ENCODE peak calls at places on chromosomes 11 and 22, in four cellular contexts. L, I, E and F are unnamed samples.

GRCh38 chr11:33151411-33151810 is 9.9 kb downstream of the CSTF3 start:
- DNase-seq in L (no peak), I (no peak), E (no peak), F (no peak)

GRCh38 chr11:84870486-84870885 is 756.7 kb downstream of the DLG2 start:
- DNase-seq in L (no peak), I (no peak), E (no peak), F (no peak)

GRCh38 chr11:31641477-31642062 is 132.0 kb downstream of the ELP4 start:
- DNase-seq in L (peak; percentile 29), I (no peak), E (peak; percentile 1), F (no peak)

GRCh38 chr11:124920870-124921609 is 2.0 kb downstream of the HEPN1 start:
- DNase-seq in L (peak; percentile 54), I (peak; percentile 81), E (peak; percentile 22), F (peak; percentile 86)

GRCh38 chr11:64437426-64437825 is 78.5 kb downstream of the RPS6KA4 start:
- DNase-seq in L (no peak), I (peak; percentile 40), E (no peak), F (no peak)

GRCh38 chr11:95084509-95084908 is 5.1 kb upstream of the ENDOD1 start:
- DNase-seq in L (no peak), I (no peak), E (no peak), F (no peak)

GRCh38 chr11:117953029-117953671 is 23.9 kb upstream of the TMPRSS13 start:
- DNase-seq in L (no peak), I (no peak), E (no peak), F (no peak)

GRCh38 chr22:19851291-19852176 is 3.1 kb downstream of the GNB1L start:
- DNase-seq in L (no peak), I (no peak), E (no peak), F (no peak)

GRCh38 chr22:17149073-17149815 is 9.8 kb downstream of the HDHD5 start:
- DNase-seq in L (peak; percentile 62), I (peak; percentile 32), E (no peak), F (no peak)

GRCh38 chr11:45806072-45806933 is 1.4 kb downstream of the SLC35C1 start:
- DNase-seq in L (no peak), I (no peak), E (no peak), F (peak; percentile 47)

GRCh38 chr11:28058333-28058732 is 49.6 kb downstream of the KIF18A start:
- DNase-seq in L (no peak), I (no peak), E (no peak), F (no peak)

GRCh38 chr22:28129319-28129962 is 210.4 kb upstream of the PITPNB start:
- DNase-seq in L (no peak), I (no peak), E (no peak), F (no peak)

GRCh38 chr11:8809605-8810272 is 101.2 kb upstream of the AKIP1 start:
- DNase-seq in L (no peak), I (no peak), E (no peak), F (no peak)

GRCh38 chr22:49505337-49506009 is 322.2 kb downstream of the BRD1 start:
- DNase-seq in L (no peak), I (no peak), E (no peak), F (no peak)
- TF ChIP-seq EP300 in L (no peak), I (no peak), E (no peak), F (no peak)

GRCh38 chr11:41494716-41495115 is 35.3 kb upstream of the LRRC4C start:
- DNase-seq in L (no peak), I (no peak), E (no peak), F (no peak)
- TF ChIP-seq EP300 in L (no peak), I (no peak), E (no peak), F (no peak)

GRCh38 chr11:70476669-70477068 is 78.3 kb downstream of the CTTN start:
- DNase-seq in L (no peak), I (no peak), E (no peak), F (no peak)

GRCh38 chr11:70478194-70478890 is 80.0 kb downstream of the CTTN start:
- DNase-seq in L (no peak), I (no peak), E (no peak), F (no peak)

GRCh38 chr11:70474710-70475109 is 76.4 kb downstream of the CTTN start:
- DNase-seq in L (no peak), I (no peak), E (no peak), F (no peak)

GRCh38 chr11:70480711-70481110 is 82.4 kb downstream of the CTTN start:
- DNase-seq in L (no peak), I (no peak), E (no peak), F (no peak)

GRCh38 chr11:70477607-70478006 is 79.3 kb downstream of the CTTN start:
- DNase-seq in L (no peak), I (no peak), E (no peak), F (no peak)
- TF ChIP-seq EP300 in L (no peak), I (no peak), E (no peak), F (no peak)

GRCh38 chr11:26231252-26231661 is 100.7 kb upstream of the ANO3 start:
- DNase-seq in L (no peak), I (no peak), E (no peak), F (no peak)
- TF ChIP-seq EP300 in L (no peak), I (no peak), E (no peak), F (no peak)

GRCh38 chr11:43933608-43934358 is 8.7 kb upstream of the C11orf96 start:
- DNase-seq in L (no peak), I (no peak), E (no peak), F (peak; percentile 66)
- TF ChIP-seq EP300 in L (no peak), I (no peak), E (no peak), F (no peak)

DNA sequence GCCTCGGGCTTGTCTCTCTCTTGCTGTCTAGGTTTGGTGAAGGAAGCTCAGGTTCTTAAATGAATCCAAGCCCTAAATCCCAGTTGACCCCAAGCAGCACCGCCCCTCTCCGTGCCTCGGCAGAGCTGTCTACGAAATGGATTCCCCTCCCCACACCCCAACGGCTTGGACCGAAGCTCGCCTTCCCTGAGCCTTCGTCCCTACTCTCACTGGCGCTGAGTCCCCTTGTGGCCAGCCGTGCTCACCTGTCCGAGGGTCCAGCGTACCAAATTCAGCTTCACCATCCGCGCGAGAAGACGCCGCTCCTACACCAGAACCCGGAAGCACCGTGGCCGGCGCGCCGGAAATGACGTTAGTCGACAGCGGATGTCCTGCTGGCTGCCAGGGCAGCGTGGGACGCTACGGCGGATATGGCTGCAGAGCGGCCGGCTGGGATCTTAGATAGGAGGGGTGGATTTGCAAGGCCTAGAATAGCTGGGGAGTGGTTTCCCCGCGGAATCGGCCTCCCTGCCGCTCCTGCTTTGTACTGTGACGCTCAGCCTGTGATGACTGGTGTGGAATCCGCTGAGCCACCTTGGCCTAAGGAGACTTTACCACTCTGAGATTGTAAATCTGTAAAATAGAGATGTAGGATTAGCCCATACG is at the start of gene TFIP11:
- DNase-seq in L (peak; percentile 97), I (peak; percentile 96), E (peak; percentile 89), F (peak; percentile 94)
- TF ChIP-seq EP300 in L (no peak), I (no peak), E (no peak), F (no peak)

GRCh38 chr11:7513210-7514098 is at the start of gene PPFIBP2:
- DNase-seq in L (peak; percentile 88), I (peak; percentile 89), E (peak; percentile 90), F (peak; percentile 90)
- TF ChIP-seq EP300 in L (no peak), I (no peak), E (no peak), F (no peak)